ENCODE peak calls at places on chromosomes 6 and 20, in nine cellular contexts. Z is lung, K is tibial artery, U is transverse colon, M is mucosa of descending colon, R is right atrium auricular region, T is adrenal gland, D is fibroblast of the aortic adventitia, X is HFF-Myc. G is an unnamed sample.
A peak's percentile ranks its signal among the peaks of the same experiment; 100 is the strongest.

GRCh38 chr6:128250370-128251070 is 269.9 kb downstream of the PTPRK start:
- DNase-seq in Z (no peak), D (no peak), U (no peak), X (no peak), M (no peak), K (no peak), T (no peak), R (no peak), G (no peak)

GRCh38 chr6:15657290-15657689 is 5.5 kb downstream of the DTNBP1 start:
- DNase-seq in U (no peak), X (no peak), T (no peak), D (no peak), R (no peak), Z (no peak), M (no peak), K (no peak), G (no peak)

GRCh38 chr6:88725111-88725711 is 238.2 kb downstream of the RNGTT start:
- DNase-seq in K (peak; percentile 22), Z (no peak), M (no peak), U (no peak), T (peak; percentile 4), R (no peak), D (peak; percentile 14), X (no peak), G (peak; percentile 61)

GRCh38 chr20:61588356-61589054 is 336.4 kb downstream of the CDH4 start:
- DNase-seq in M (no peak), D (peak; percentile 54), R (no peak), Z (no peak), K (no peak), T (no peak), X (peak; percentile 20), U (no peak), G (no peak)

GRCh38 chr6:141153563-141153962 is 979.2 kb upstream of the GJE1 start:
- DNase-seq in X (no peak), Z (no peak), D (no peak), K (no peak), U (no peak), T (no peak), M (no peak), R (no peak), G (no peak)

GRCh38 chr6:110178626-110179405 is 654 bp downstream of the WASF1 start:
- DNase-seq in T (peak; percentile 52), M (peak; percentile 63), K (peak; percentile 40), X (peak; percentile 38), R (peak; percentile 66), Z (peak; percentile 30), D (peak; percentile 61), U (peak; percentile 42), G (peak; percentile 29)

GRCh38 chr6:33490198-33490597 is 35.8 kb downstream of the ZBTB9 start:
- DNase-seq in M (no peak), K (no peak), Z (no peak), R (no peak), D (no peak), U (no peak), T (no peak), X (no peak), G (no peak)

GRCh38 chr6:128821116-128821515 is 61.8 kb upstream of the LAMA2 start:
- DNase-seq in K (no peak), M (no peak), Z (no peak), T (no peak), X (no peak), D (peak; percentile 59), U (no peak), R (no peak), G (no peak)

GRCh38 chr20:19265646-19266374 is 53.4 kb downstream of the SLC24A3 start:
- DNase-seq in T (no peak), X (no peak), Z (no peak), M (no peak), R (no peak), K (no peak), U (no peak), D (no peak), G (no peak)

GRCh38 chr6:44149369-44150012 is 9.1 kb upstream of the CAPN11 start:
- DNase-seq in X (no peak), R (no peak), K (no peak), T (no peak), D (no peak), M (no peak), Z (no peak), U (no peak), G (no peak)

GRCh38 chr6:141675957-141676356 is 456.8 kb upstream of the GJE1 start:
- DNase-seq in K (no peak), D (peak; percentile 36), U (no peak), T (no peak), R (no peak), Z (no peak), M (no peak), X (no peak), G (no peak)

GRCh38 chr6:30730611-30731435 is 10.7 kb downstream of the TUBB start:
- DNase-seq in U (peak; percentile 92), D (no peak), Z (peak; percentile 78), M (peak; percentile 91), R (no peak), T (peak; percentile 71), X (no peak), K (peak; percentile 58), G (no peak)

GRCh38 chr6:116381000-116381399 is 10.3 kb downstream of the DSE start:
- DNase-seq in Z (no peak), M (no peak), K (no peak), U (peak; percentile 29), R (no peak), D (peak; percentile 62), T (no peak), X (no peak), G (no peak)

GRCh38 chr6:125258651-125259353 is 43.0 kb downstream of the HDDC2 start:
- DNase-seq in K (no peak), X (no peak), Z (no peak), D (no peak), T (no peak), R (no peak), U (no peak), M (no peak), G (no peak)

GRCh38 chr6:108163267-108163643 is 2.6 kb upstream of the NR2E1 start:
- DNase-seq in R (no peak), T (no peak), K (no peak), U (no peak), X (no peak), M (no peak), D (no peak), Z (no peak), G (no peak)

GRCh38 chr6:106220485-106220884 is 105.1 kb downstream of the ATG5 start:
- DNase-seq in K (no peak), X (no peak), M (no peak), T (no peak), R (no peak), D (no peak), U (no peak), Z (no peak), G (no peak)

DNA sequence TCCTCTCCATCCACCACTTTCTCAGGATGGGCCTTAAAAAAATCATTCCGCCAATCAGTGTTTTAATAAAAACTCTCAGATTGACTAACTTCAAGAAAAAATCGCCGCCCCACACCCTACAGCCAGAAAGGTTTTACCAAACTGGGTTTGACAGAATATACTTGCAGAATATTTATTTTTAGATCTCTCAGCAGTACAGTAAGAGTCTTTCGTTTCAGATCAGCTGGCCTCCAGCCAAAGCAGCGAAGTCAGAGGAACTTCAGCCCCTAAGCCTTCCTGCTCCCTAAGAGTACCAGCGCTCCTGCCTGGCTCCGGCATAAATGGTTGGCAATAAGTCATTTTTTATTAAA is 24.7 kb downstream of the TBC1D7 start:
- DNase-seq in M (peak; percentile 79), R (peak; percentile 80), D (peak; percentile 80), K (peak; percentile 85), T (peak; percentile 82), Z (peak; percentile 71), X (peak; percentile 10), U (peak; percentile 87), G (no peak)
- H3K4me3 ChIP-seq in M (no peak overlapping the region), R (no peak overlapping the region), D (no peak overlapping the region), K (peak overlapping the region; percentile 34), T (no peak overlapping the region), Z (no peak overlapping the region), X (no peak overlapping the region), U (no peak overlapping the region), G (no peak overlapping the region)

GRCh38 chr20:23656372-23656771 is 18.6 kb upstream of the CST3 start:
- DNase-seq in X (no peak), U (no peak), Z (no peak), T (no peak), M (no peak), R (no peak), D (no peak), K (no peak), G (no peak)
- TF ChIP-seq CTCF in X (no peak), U (no peak), Z (no peak), T (no peak), M (no peak), R (no peak), D (no peak), K (no peak), G (no peak)

DNA sequence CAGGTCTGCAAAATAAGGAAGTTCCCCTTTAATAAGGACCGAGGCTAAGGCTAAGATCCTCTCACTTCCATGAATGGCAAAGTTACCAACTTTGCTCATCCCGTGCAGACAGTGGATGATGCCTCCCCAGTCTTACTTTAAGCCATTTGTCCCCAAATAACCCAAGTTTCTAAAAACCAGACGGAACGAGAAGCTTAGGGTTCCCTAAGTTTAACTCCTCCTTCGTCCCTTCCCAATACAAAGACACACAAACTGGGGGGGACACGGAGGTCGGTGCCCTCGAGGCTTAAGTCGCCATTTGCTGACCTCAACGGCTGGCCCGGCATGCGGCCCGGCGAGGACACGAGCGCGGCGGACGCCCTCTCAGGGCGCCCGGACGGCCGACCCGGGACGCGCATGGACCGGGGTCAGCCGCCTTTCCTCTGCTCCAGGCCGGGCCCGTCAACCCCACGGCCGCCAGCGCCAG is 527 bp downstream of the FBXO30 start:
- DNase-seq in M (no peak), T (peak; percentile 49), U (peak; percentile 33), X (no peak), R (no peak), Z (no peak), D (no peak), K (no peak), G (peak; percentile 3)
- H3K4me3 ChIP-seq in M (peak overlapping the region; percentile 56), T (peak overlapping the region; percentile 36), U (peak overlapping the region; percentile 57), X (peak overlapping the region; percentile 79), R (peak overlapping the region; percentile 66), Z (peak overlapping the region; percentile 83), D (peak overlapping the region; percentile 86), K (peak overlapping the region; percentile 73), G (peak overlapping the region; percentile 76)

GRCh38 chr6:86858970-86859369 is 78.4 kb upstream of the HTR1E start:
- DNase-seq in X (no peak), D (no peak), Z (no peak), U (no peak), T (no peak), M (no peak), K (no peak), R (no peak), G (no peak)

GRCh38 chr6:86856937-86857563 is 80.3 kb upstream of the HTR1E start:
- DNase-seq in X (peak; percentile 1), Z (no peak), U (peak; percentile 11), M (no peak), R (no peak), T (peak; percentile 79), D (peak; percentile 50), K (no peak), G (peak; percentile 3)

DNA sequence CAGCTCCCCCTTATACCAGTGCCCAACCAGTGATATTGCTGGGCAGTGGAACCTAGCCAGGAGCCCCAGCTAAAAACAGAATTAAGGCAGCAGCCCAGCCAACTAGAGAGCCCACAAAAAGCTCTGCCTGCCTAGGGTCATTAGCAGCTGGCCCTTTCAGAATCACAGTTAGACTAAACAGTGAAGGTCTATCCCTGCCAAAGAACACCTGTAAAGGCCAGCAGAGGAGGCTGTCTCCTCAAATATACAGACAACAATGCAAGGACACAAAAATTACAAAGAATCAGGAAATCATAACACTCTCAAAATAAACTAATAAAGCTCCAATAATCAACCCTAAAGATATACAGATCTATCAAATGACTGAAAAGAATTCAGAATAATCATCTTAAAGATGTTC is 77.8 kb upstream of the HTR1E start:
- DNase-seq in T (no peak), K (no peak), M (no peak), Z (no peak), U (no peak), R (no peak), X (no peak), D (no peak), G (no peak)
- TF ChIP-seq CTCF in T (no peak), K (no peak), M (no peak), Z (no peak), U (no peak), R (no peak), X (no peak), D (no peak), G (no peak)

G was measured in AG09309.